ENCODE peak calls at places on chromosome 6, in four cellular contexts. One of them, this sample, is unnamed.
A peak's percentile ranks its signal among the peaks of the same experiment; 100 is the strongest.

GRCh38 chr6:152206072-152206818 is 398.8 kb downstream of the ESR1 start:
- DNase-seq in body of pancreas: peak; percentile 27
- DNase-seq in GM12865: peak; percentile 42
- DNase-seq in stimulated activated CD4-positive, alpha-beta T cell treated with anti-CD3 and anti-CD28 coated beads, Interleukin-15, amount 100 ng/mL, for 1 hour: no peak
- DNase-seq in this sample: peak; percentile 29

GRCh38 chr6:78538002-78538401 is 329.3 kb upstream of the IRAK1BP1 start:
- DNase-seq in body of pancreas: no peak
- DNase-seq in GM12865: no peak
- DNase-seq in stimulated activated CD4-positive, alpha-beta T cell treated with anti-CD3 and anti-CD28 coated beads, Interleukin-15, amount 100 ng/mL, for 1 hour: no peak
- DNase-seq in this sample: no peak

GRCh38 chr6:6843057-6843627 is 254.6 kb downstream of the LY86 start:
- DNase-seq in body of pancreas: no peak
- DNase-seq in GM12865: no peak
- DNase-seq in stimulated activated CD4-positive, alpha-beta T cell treated with anti-CD3 and anti-CD28 coated beads, Interleukin-15, amount 100 ng/mL, for 1 hour: no peak
- DNase-seq in this sample: no peak

GRCh38 chr6:1395941-1396908 is 6.8 kb downstream of the FOXF2 start:
- DNase-seq in body of pancreas: no peak
- DNase-seq in GM12865: no peak
- DNase-seq in stimulated activated CD4-positive, alpha-beta T cell treated with anti-CD3 and anti-CD28 coated beads, Interleukin-15, amount 100 ng/mL, for 1 hour: no peak
- DNase-seq in this sample: peak; percentile 22

GRCh38 chr6:127119361-127120108 is 1.1 kb downstream of the RSPO3 start:
- DNase-seq in body of pancreas: no peak
- DNase-seq in GM12865: peak; percentile 54
- DNase-seq in stimulated activated CD4-positive, alpha-beta T cell treated with anti-CD3 and anti-CD28 coated beads, Interleukin-15, amount 100 ng/mL, for 1 hour: no peak
- DNase-seq in this sample: peak; percentile 25

GRCh38 chr6:28810655-28811053 is 113.1 kb downstream of the TRIM27 start:
- DNase-seq in body of pancreas: no peak
- DNase-seq in GM12865: peak; percentile 39
- DNase-seq in stimulated activated CD4-positive, alpha-beta T cell treated with anti-CD3 and anti-CD28 coated beads, Interleukin-15, amount 100 ng/mL, for 1 hour: no peak
- DNase-seq in this sample: no peak

GRCh38 chr6:39530201-39530759 is 194.9 kb downstream of the KIF6 start:
- DNase-seq in body of pancreas: no peak
- DNase-seq in GM12865: peak; percentile 88
- DNase-seq in stimulated activated CD4-positive, alpha-beta T cell treated with anti-CD3 and anti-CD28 coated beads, Interleukin-15, amount 100 ng/mL, for 1 hour: no peak
- DNase-seq in this sample: no peak

GRCh38 chr6:143157146-143157545 is 96.5 kb downstream of the AIG1 start:
- DNase-seq in body of pancreas: no peak
- DNase-seq in GM12865: no peak
- DNase-seq in stimulated activated CD4-positive, alpha-beta T cell treated with anti-CD3 and anti-CD28 coated beads, Interleukin-15, amount 100 ng/mL, for 1 hour: no peak
- DNase-seq in this sample: no peak

GRCh38 chr6:148487461-148487860 is 144.8 kb downstream of the SASH1 start:
- DNase-seq in body of pancreas: no peak
- DNase-seq in GM12865: no peak
- DNase-seq in stimulated activated CD4-positive, alpha-beta T cell treated with anti-CD3 and anti-CD28 coated beads, Interleukin-15, amount 100 ng/mL, for 1 hour: no peak
- DNase-seq in this sample: no peak

GRCh38 chr6:169452869-169453186 is 199.2 kb upstream of the THBS2 start:
- DNase-seq in body of pancreas: no peak
- DNase-seq in GM12865: no peak
- DNase-seq in stimulated activated CD4-positive, alpha-beta T cell treated with anti-CD3 and anti-CD28 coated beads, Interleukin-15, amount 100 ng/mL, for 1 hour: no peak
- DNase-seq in this sample: no peak

GRCh38 chr6:85092224-85092623 is 327.8 kb upstream of the TBX18 start:
- DNase-seq in body of pancreas: no peak
- DNase-seq in GM12865: no peak
- DNase-seq in stimulated activated CD4-positive, alpha-beta T cell treated with anti-CD3 and anti-CD28 coated beads, Interleukin-15, amount 100 ng/mL, for 1 hour: no peak
- DNase-seq in this sample: no peak

GRCh38 chr6:107706516-107706915 is 117.6 kb downstream of the SCML4 start:
- DNase-seq in body of pancreas: no peak
- DNase-seq in GM12865: no peak
- DNase-seq in stimulated activated CD4-positive, alpha-beta T cell treated with anti-CD3 and anti-CD28 coated beads, Interleukin-15, amount 100 ng/mL, for 1 hour: no peak
- DNase-seq in this sample: no peak

GRCh38 chr6:116327803-116328527 is 42.8 kb upstream of the DSE start:
- DNase-seq in body of pancreas: no peak
- DNase-seq in GM12865: no peak
- DNase-seq in stimulated activated CD4-positive, alpha-beta T cell treated with anti-CD3 and anti-CD28 coated beads, Interleukin-15, amount 100 ng/mL, for 1 hour: no peak
- DNase-seq in this sample: no peak

GRCh38 chr6:23656257-23656731 is 469.7 kb upstream of the NRSN1 start:
- DNase-seq in body of pancreas: no peak
- DNase-seq in GM12865: no peak
- DNase-seq in stimulated activated CD4-positive, alpha-beta T cell treated with anti-CD3 and anti-CD28 coated beads, Interleukin-15, amount 100 ng/mL, for 1 hour: no peak
- DNase-seq in this sample: no peak

GRCh38 chr6:158793432-158793831 is 25.7 kb downstream of the EZR start:
- DNase-seq in body of pancreas: no peak
- DNase-seq in GM12865: peak; percentile 75
- DNase-seq in stimulated activated CD4-positive, alpha-beta T cell treated with anti-CD3 and anti-CD28 coated beads, Interleukin-15, amount 100 ng/mL, for 1 hour: no peak
- DNase-seq in this sample: peak; percentile 19

GRCh38 chr6:108942556-108943492 is 94.6 kb downstream of the ARMC2 start:
- DNase-seq in body of pancreas: no peak
- DNase-seq in GM12865: no peak
- DNase-seq in stimulated activated CD4-positive, alpha-beta T cell treated with anti-CD3 and anti-CD28 coated beads, Interleukin-15, amount 100 ng/mL, for 1 hour: peak; percentile 37
- DNase-seq in this sample: no peak

GRCh38 chr6:163128324-163128723 is 286.2 kb upstream of the QKI start:
- DNase-seq in body of pancreas: no peak
- DNase-seq in GM12865: no peak
- DNase-seq in stimulated activated CD4-positive, alpha-beta T cell treated with anti-CD3 and anti-CD28 coated beads, Interleukin-15, amount 100 ng/mL, for 1 hour: no peak
- DNase-seq in this sample: no peak

GRCh38 chr6:169185692-169186485 is 67.8 kb downstream of the THBS2 start:
- DNase-seq in body of pancreas: no peak
- DNase-seq in GM12865: no peak
- DNase-seq in stimulated activated CD4-positive, alpha-beta T cell treated with anti-CD3 and anti-CD28 coated beads, Interleukin-15, amount 100 ng/mL, for 1 hour: no peak
- DNase-seq in this sample: no peak

GRCh38 chr6:110310861-110311446 is 47.2 kb downstream of the METTL24 start:
- DNase-seq in body of pancreas: no peak
- DNase-seq in GM12865: peak; percentile 14
- DNase-seq in stimulated activated CD4-positive, alpha-beta T cell treated with anti-CD3 and anti-CD28 coated beads, Interleukin-15, amount 100 ng/mL, for 1 hour: no peak
- DNase-seq in this sample: no peak

GRCh38 chr6:76416821-76417605 is 344.6 kb upstream of the IMPG1 start:
- DNase-seq in body of pancreas: no peak
- DNase-seq in GM12865: no peak
- DNase-seq in stimulated activated CD4-positive, alpha-beta T cell treated with anti-CD3 and anti-CD28 coated beads, Interleukin-15, amount 100 ng/mL, for 1 hour: no peak
- DNase-seq in this sample: no peak

GRCh38 chr6:38495922-38496635 is 143.7 kb downstream of the BTBD9 start:
- DNase-seq in body of pancreas: no peak
- DNase-seq in GM12865: peak; percentile 71
- DNase-seq in stimulated activated CD4-positive, alpha-beta T cell treated with anti-CD3 and anti-CD28 coated beads, Interleukin-15, amount 100 ng/mL, for 1 hour: no peak
- DNase-seq in this sample: no peak

GRCh38 chr6:148508401-148509151 is 165.9 kb downstream of the SASH1 start:
- DNase-seq in body of pancreas: no peak
- DNase-seq in GM12865: no peak
- DNase-seq in stimulated activated CD4-positive, alpha-beta T cell treated with anti-CD3 and anti-CD28 coated beads, Interleukin-15, amount 100 ng/mL, for 1 hour: no peak
- DNase-seq in this sample: no peak

GRCh38 chr6:128557086-128557485 is 36.7 kb upstream of the PTPRK start:
- DNase-seq in body of pancreas: no peak
- DNase-seq in GM12865: no peak
- DNase-seq in stimulated activated CD4-positive, alpha-beta T cell treated with anti-CD3 and anti-CD28 coated beads, Interleukin-15, amount 100 ng/mL, for 1 hour: no peak
- DNase-seq in this sample: no peak

GRCh38 chr6:170098428-170099170 is 192.3 kb downstream of the DLL1 start:
- DNase-seq in body of pancreas: peak; percentile 4
- DNase-seq in GM12865: no peak
- DNase-seq in stimulated activated CD4-positive, alpha-beta T cell treated with anti-CD3 and anti-CD28 coated beads, Interleukin-15, amount 100 ng/mL, for 1 hour: no peak
- DNase-seq in this sample: peak; percentile 22

GRCh38 chr6:20028143-20028542 is 184.1 kb downstream of the MBOAT1 start:
- DNase-seq in body of pancreas: no peak
- DNase-seq in GM12865: no peak
- DNase-seq in stimulated activated CD4-positive, alpha-beta T cell treated with anti-CD3 and anti-CD28 coated beads, Interleukin-15, amount 100 ng/mL, for 1 hour: no peak
- DNase-seq in this sample: no peak

GRCh38 chr6:14728396-14729024 is 517.4 kb upstream of the JARID2 start:
- DNase-seq in body of pancreas: no peak
- DNase-seq in GM12865: no peak
- DNase-seq in stimulated activated CD4-positive, alpha-beta T cell treated with anti-CD3 and anti-CD28 coated beads, Interleukin-15, amount 100 ng/mL, for 1 hour: no peak
- DNase-seq in this sample: no peak